ENCODE peak calls at places on chromosomes 6 and 20, in four cellular contexts. J, C, G and Z are unnamed samples.

GRCh38 chr6:130377911-130378310 is 12.1 kb downstream of the TMEM200A start:
- DNase-seq in J (no peak), C (no peak), G (peak; percentile 83), Z (no peak)

GRCh38 chr20:17749979-17750721 is 50.4 kb downstream of the BANF2 start:
- DNase-seq in J (peak; percentile 68), C (peak; percentile 29), G (peak; percentile 63), Z (no peak)

GRCh38 chr6:33694401-33694931 is 17.0 kb downstream of the UQCC2 start:
- DNase-seq in J (peak; percentile 43), C (no peak), G (no peak), Z (no peak)

GRCh38 chr6:37059344-37060194 is 54.1 kb downstream of the FGD2 start:
- DNase-seq in J (peak; percentile 84), C (peak; percentile 65), G (peak; percentile 89), Z (peak; percentile 37)

GRCh38 chr20:4787069-4787468 is 65.4 kb downstream of the PRND start:
- DNase-seq in J (no peak), C (no peak), G (no peak), Z (no peak)

GRCh38 chr6:13695217-13695616 is 16.4 kb downstream of the RANBP9 start:
- DNase-seq in J (no peak), C (no peak), G (no peak), Z (no peak)

GRCh38 chr6:46062312-46062711 is 46.7 kb upstream of the CLIC5 start:
- DNase-seq in J (no peak), C (no peak), G (peak; percentile 75), Z (peak; percentile 16)

GRCh38 chr20:57160985-57161384 is 105.5 kb downstream of the BMP7 start:
- DNase-seq in J (no peak), C (no peak), G (no peak), Z (no peak)

GRCh38 chr20:20864346-20865096 is 152.1 kb upstream of the RALGAPA2 start:
- DNase-seq in J (no peak), C (no peak), G (no peak), Z (no peak)

GRCh38 chr6:34357937-34358336 is 34.5 kb downstream of the NUDT3 start:
- DNase-seq in J (no peak), C (no peak), G (no peak), Z (no peak)

GRCh38 chr6:36545767-36546663 is 1.3 kb downstream of the STK38 start:
- DNase-seq in J (peak; percentile 20), C (no peak), G (no peak), Z (no peak)

GRCh38 chr20:56439784-56440291 is 27.8 kb downstream of the CASS4 start:
- DNase-seq in J (no peak), C (peak; percentile 35), G (peak; percentile 54), Z (no peak)

GRCh38 chr20:1964659-1965405 is 29.0 kb downstream of the PDYN start:
- DNase-seq in J (no peak), C (no peak), G (no peak), Z (no peak)

GRCh38 chr6:46098678-46099077 is 31.1 kb upstream of the ENPP4 start:
- DNase-seq in J (no peak), C (peak; percentile 82), G (peak; percentile 58), Z (peak; percentile 60)

GRCh38 chr6:107704377-107705013 is 119.6 kb downstream of the SCML4 start:
- DNase-seq in J (peak; percentile 57), C (no peak), G (no peak), Z (no peak)

GRCh38 chr6:27213544-27214125 is 33.9 kb upstream of the PRSS16 start:
- DNase-seq in J (no peak), C (no peak), G (no peak), Z (no peak)

GRCh38 chr6:36336779-36337194 is at the start of gene BNIP5:
- DNase-seq in J (no peak), C (peak; percentile 50), G (peak; percentile 86), Z (no peak)

GRCh38 chr6:26122402-26122792 is 35.2 kb downstream of the HFE start:
- DNase-seq in J (no peak), C (no peak), G (no peak), Z (peak; percentile 38)

GRCh38 chr20:2234788-2235187 is 61.0 kb upstream of the TGM3 start:
- DNase-seq in J (no peak), C (no peak), G (no peak), Z (no peak)

GRCh38 chr20:63850689-63851547 is 10.4 kb upstream of the ABHD16B start:
- DNase-seq in J (no peak), C (no peak), G (no peak), Z (no peak)

GRCh38 chr6:20401403-20402180 is at the start of gene E2F3:
- DNase-seq in J (peak; percentile 100), C (peak; percentile 100), G (peak; percentile 100), Z (peak; percentile 100)

GRCh38 chr6:13400772-13401171 is 72.4 kb upstream of the TBC1D7 start:
- DNase-seq in J (no peak), C (no peak), G (no peak), Z (no peak)

GRCh38 chr6:8953310-8953709 is 518.0 kb upstream of the SLC35B3 start:
- DNase-seq in J (no peak), C (no peak), G (no peak), Z (no peak)

GRCh38 chr6:79215233-79215824 is 19.2 kb downstream of the HMGN3 start:
- DNase-seq in J (no peak), C (no peak), G (no peak), Z (no peak)

GRCh38 chr6:12229332-12229731 is 60.8 kb upstream of the EDN1 start:
- DNase-seq in J (no peak), C (no peak), G (no peak), Z (no peak)

GRCh38 chr20:50256577-50256976 is 65.9 kb downstream of the CEBPB start:
- DNase-seq in J (no peak), C (no peak), G (no peak), Z (no peak)

DNA sequence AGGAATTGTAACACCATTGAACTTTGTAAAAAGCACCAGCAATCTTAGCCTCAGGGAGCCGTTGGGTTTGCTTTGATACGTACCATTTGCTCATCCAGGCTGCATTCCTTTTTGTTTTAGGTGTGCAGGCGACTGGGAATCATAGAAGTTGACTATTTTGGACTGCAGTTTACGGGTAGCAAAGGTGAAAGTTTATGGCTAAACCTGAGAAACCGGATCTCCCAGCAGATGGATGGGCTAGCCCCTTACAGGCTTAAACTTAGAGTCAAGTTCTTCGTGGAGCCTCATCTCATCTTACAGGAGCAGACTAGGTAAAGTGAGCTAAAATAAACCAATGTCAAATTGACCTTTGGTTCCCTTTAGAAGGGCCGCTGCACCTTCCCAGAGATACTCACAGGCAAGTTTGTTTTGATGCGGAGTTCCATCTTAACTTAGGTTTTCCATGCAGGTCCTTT is 1.6 kb downstream of the MYLIP start:
- DNase-seq in J (no peak), C (no peak), G (no peak), Z (peak; percentile 12)
- TF ChIP-seq POLR2A in J (no peak), C (no peak), G (no peak), Z (no peak)

GRCh38 chr6:138103876-138104275 is 3.3 kb downstream of the PERP start:
- DNase-seq in J (no peak), C (no peak), G (no peak), Z (no peak)
- H3K4me1 ChIP-seq in J (no peaks in the 10 kb centered on the region), C (peaks cover 33% of the 10 kb centered on the region), G (peaks cover 12% of the 10 kb centered on the region), Z (no peaks in the 10 kb centered on the region)

DNA sequence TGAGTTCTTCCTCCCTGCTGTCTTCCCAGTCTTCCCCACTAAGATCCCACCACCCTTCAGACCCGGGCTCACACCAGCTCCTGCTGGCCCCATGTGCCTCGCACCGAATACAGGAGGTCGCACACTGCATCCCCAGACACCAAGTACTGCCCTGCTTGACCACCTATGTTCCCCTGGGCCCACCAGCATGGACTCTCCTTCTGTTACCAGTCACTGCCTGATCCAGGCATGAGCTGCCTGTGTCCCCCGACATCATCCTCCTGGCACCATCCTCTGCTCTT is 285.3 kb upstream of the TAB2 start:
- DNase-seq in J (no peak), C (no peak), G (no peak), Z (no peak)
- H3K27ac ChIP-seq in J (peak overlapping the region; percentile 71), C (no peak overlapping the region), G (peak overlapping the region; percentile 70), Z (peak overlapping the region; percentile 30)

GRCh38 chr6:122755901-122756300 is 23.6 kb upstream of the FABP7 start:
- DNase-seq in J (no peak), C (no peak), G (peak; percentile 49), Z (no peak)

GRCh38 chr6:122752990-122753687 is 26.4 kb upstream of the FABP7 start:
- DNase-seq in J (no peak), C (no peak), G (no peak), Z (no peak)

GRCh38 chr6:122754191-122754731 is 25.3 kb upstream of the FABP7 start:
- DNase-seq in J (no peak), C (no peak), G (no peak), Z (no peak)

GRCh38 chr6:122752493-122752892 is 27.0 kb upstream of the FABP7 start:
- DNase-seq in J (no peak), C (no peak), G (no peak), Z (no peak)

DNA sequence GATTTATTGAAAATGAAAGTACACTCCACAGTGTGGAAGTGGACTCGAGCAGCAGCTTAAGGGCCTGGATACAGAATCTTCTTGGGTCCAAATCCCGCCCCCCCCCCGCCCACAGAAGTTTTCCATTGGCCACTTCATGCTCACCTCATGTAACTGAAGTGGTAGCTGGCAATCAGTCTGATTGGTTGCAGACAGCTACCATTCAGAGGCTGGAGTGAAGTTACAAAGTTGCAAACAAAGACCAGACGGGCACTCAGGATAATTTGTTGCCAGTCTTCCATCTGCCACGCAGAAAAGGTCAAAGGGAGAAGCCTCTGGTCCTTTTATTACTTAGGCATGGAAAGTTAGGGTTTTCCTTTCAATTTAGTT is 25.8 kb upstream of the FABP7 start:
- DNase-seq in J (no peak), C (no peak), G (no peak), Z (no peak)
- TF ChIP-seq POLR2A in J (no peak), C (no peak), G (no peak), Z (no peak)